ENCODE peak calls at places on chromosomes 12 and 14, in nine cellular contexts. H, R, J, U, W, X, F, O and Z are unnamed samples. For H3K4me1 and H3K27me3, the result is how much of the 10 kb centered on the place peaks cover.

GRCh38 chr12:121861549-121862254 is 3.0 kb upstream of the HPD start:
- DNase-seq in H (no peak), R (no peak), J (no peak), U (no peak), W (no peak), X (no peak), F (no peak), O (no peak), Z (no peak)

GRCh38 chr14:102829106-102829505 is 51.9 kb downstream of the TRAF3 start:
- DNase-seq in H (no peak), R (no peak), J (no peak), U (no peak), W (no peak), X (no peak), F (no peak), O (no peak), Z (no peak)

GRCh38 chr12:109625131-109625559 is 51.6 kb downstream of the MVK start:
- DNase-seq in H (no peak), R (no peak), J (no peak), U (no peak), W (no peak), X (no peak), F (no peak), O (no peak), Z (no peak)

GRCh38 chr14:36167431-36167830 is 9.1 kb downstream of the PTCSC3 start:
- DNase-seq in H (no peak), R (no peak), J (no peak), U (no peak), W (no peak), X (no peak), F (no peak), O (no peak), Z (no peak)

GRCh38 chr14:56874375-56874774 is 64.1 kb upstream of the OTX2 start:
- DNase-seq in H (no peak), R (no peak), J (no peak), U (no peak), W (peak), X (no peak), F (no peak), O (peak), Z (no peak)

GRCh38 chr14:57714487-57714899 is 151.4 kb downstream of the SLC35F4 start:
- DNase-seq in H (no peak), R (no peak), J (no peak), U (no peak), W (no peak), X (no peak), F (no peak), O (peak), Z (no peak)

GRCh38 chr12:114480309-114481199 is 74.6 kb upstream of the TBX5 start:
- DNase-seq in H (no peak), R (peak), J (no peak), U (no peak), W (no peak), X (no peak), F (no peak), O (peak), Z (no peak)

GRCh38 chr14:104579507-104579906 is at the start of gene C14orf180:
- DNase-seq in H (no peak), R (peak), J (no peak), U (no peak), W (no peak), X (no peak), F (peak), O (no peak), Z (no peak)

GRCh38 chr12:100993916-100994315 is 199.3 kb downstream of the ANO4 start:
- DNase-seq in H (no peak), R (no peak), J (no peak), U (no peak), W (no peak), X (no peak), F (no peak), O (no peak), Z (no peak)

GRCh38 chr12:110565919-110566871 is 16.9 kb downstream of the PPTC7 start:
- DNase-seq in H (no peak), R (peak), J (peak), U (no peak), W (no peak), X (no peak), F (no peak), O (no peak), Z (no peak)

GRCh38 chr14:80621701-80622100 is 319.8 kb downstream of the CEP128 start:
- DNase-seq in H (no peak), R (no peak), J (peak), U (no peak), W (no peak), X (no peak), F (no peak), O (no peak), Z (no peak)

GRCh38 chr12:6267007-6267721 is 43.3 kb upstream of the PLEKHG6 start:
- DNase-seq in H (no peak), R (no peak), J (no peak), U (peak), W (no peak), X (no peak), F (no peak), O (no peak), Z (no peak)

GRCh38 chr14:61326847-61327246 is 5.5 kb downstream of the PRKCH start:
- DNase-seq in H (peak), R (peak), J (no peak), U (peak), W (no peak), X (no peak), F (peak), O (peak), Z (peak)

GRCh38 chr14:104650981-104651875 is 38.2 kb upstream of the INF2 start:
- DNase-seq in H (no peak), R (no peak), J (no peak), U (no peak), W (no peak), X (no peak), F (peak), O (no peak), Z (no peak)

GRCh38 chr14:76664790-76665189 is 96.5 kb upstream of the VASH1 start:
- DNase-seq in H (no peak), R (no peak), J (no peak), U (no peak), W (no peak), X (no peak), F (no peak), O (no peak), Z (no peak)

GRCh38 chr12:63420206-63420644 is 248.1 kb downstream of the DPY19L2 start:
- DNase-seq in H (no peak), R (peak), J (no peak), U (no peak), W (peak), X (no peak), F (no peak), O (peak), Z (no peak)

GRCh38 chr14:50083467-50084337 is 32.7 kb downstream of the VCPKMT start:
- DNase-seq in H (no peak), R (no peak), J (no peak), U (no peak), W (no peak), X (peak), F (no peak), O (no peak), Z (no peak)

GRCh38 chr12:125518074-125518473 is 452.8 kb downstream of the AACS start:
- DNase-seq in H (no peak), R (no peak), J (no peak), U (no peak), W (peak), X (no peak), F (no peak), O (peak), Z (no peak)

GRCh38 chr12:125515887-125516286 is 450.7 kb downstream of the AACS start:
- DNase-seq in H (no peak), R (no peak), J (no peak), U (no peak), W (no peak), X (no peak), F (no peak), O (no peak), Z (no peak)

GRCh38 chr12:125509195-125509594 is 444.0 kb downstream of the AACS start:
- DNase-seq in H (no peak), R (no peak), J (no peak), U (no peak), W (no peak), X (no peak), F (no peak), O (no peak), Z (no peak)

GRCh38 chr12:125512541-125513298 is 447.5 kb downstream of the AACS start:
- DNase-seq in H (no peak), R (no peak), J (no peak), U (no peak), W (no peak), X (no peak), F (no peak), O (no peak), Z (no peak)
- H3K4me1 ChIP-seq in H (under half), R (under half), J (under half), U (under half), W (under half), X (under half), F (under half), O (under half), Z (under half)

GRCh38 chr12:124150176-124150575 is 144.7 kb upstream of the RFLNA start:
- DNase-seq in H (no peak), R (no peak), J (no peak), U (no peak), W (no peak), X (no peak), F (no peak), O (no peak), Z (no peak)
- H3K27me3 ChIP-seq in H (under half), R (under half), J (under half), U (under half), W (under half), X (under half), F (under half), O (under half), Z (under half)

GRCh38 chr14:93015039-93015438 is 92.1 kb downstream of the CHGA start:
- DNase-seq in H (no peak), R (no peak), J (no peak), U (no peak), W (no peak), X (no peak), F (no peak), O (no peak), Z (no peak)
- H3K4me1 ChIP-seq in H (under half), R (under half), J (under half), U (under half), W (under half), X (under half), F (under half), O (under half), Z (under half)

DNA sequence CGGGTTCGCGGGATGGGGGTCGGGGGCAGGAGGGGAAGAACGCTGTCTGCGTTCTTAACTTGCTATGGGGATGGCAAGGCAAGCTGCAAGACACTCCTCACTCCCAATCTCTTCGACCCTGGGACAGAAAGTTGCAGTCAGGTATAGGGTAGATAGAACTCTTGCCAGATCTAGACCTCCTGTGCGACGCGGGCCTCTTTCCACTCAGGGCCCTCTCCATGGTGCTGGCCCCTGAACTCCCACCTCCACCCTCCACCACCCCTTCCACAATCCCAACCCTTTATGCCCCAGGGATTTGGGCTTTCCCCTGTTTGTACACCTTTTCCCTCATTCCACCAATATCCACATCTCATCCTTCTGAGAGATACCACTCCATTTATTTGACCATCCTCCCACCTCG is 812 bp downstream of the NABP2 start:
- DNase-seq in H (no peak), R (no peak), J (no peak), U (no peak), W (peak), X (no peak), F (no peak), O (no peak), Z (no peak)
- H3K27me3 ChIP-seq in H (under half), R (under half), J (under half), U (under half), W (under half), X (under half), F (under half), O (under half), Z (under half)

GRCh38 chr12:105223358-105223840 is 12.6 kb downstream of the APPL2 start:
- DNase-seq in H (no peak), R (no peak), J (no peak), U (no peak), W (no peak), X (no peak), F (no peak), O (no peak), Z (no peak)

GRCh38 chr12:105222726-105223357 is 13.1 kb downstream of the APPL2 start:
- DNase-seq in H (no peak), R (no peak), J (no peak), U (no peak), W (no peak), X (no peak), F (no peak), O (no peak), Z (no peak)

GRCh38 chr12:105224399-105224798 is 11.6 kb downstream of the APPL2 start:
- DNase-seq in H (no peak), R (no peak), J (no peak), U (no peak), W (no peak), X (no peak), F (no peak), O (no peak), Z (no peak)

GRCh38 chr12:105222326-105222655 is 13.7 kb downstream of the APPL2 start:
- DNase-seq in H (no peak), R (no peak), J (no peak), U (no peak), W (no peak), X (no peak), F (no peak), O (no peak), Z (no peak)

DNA sequence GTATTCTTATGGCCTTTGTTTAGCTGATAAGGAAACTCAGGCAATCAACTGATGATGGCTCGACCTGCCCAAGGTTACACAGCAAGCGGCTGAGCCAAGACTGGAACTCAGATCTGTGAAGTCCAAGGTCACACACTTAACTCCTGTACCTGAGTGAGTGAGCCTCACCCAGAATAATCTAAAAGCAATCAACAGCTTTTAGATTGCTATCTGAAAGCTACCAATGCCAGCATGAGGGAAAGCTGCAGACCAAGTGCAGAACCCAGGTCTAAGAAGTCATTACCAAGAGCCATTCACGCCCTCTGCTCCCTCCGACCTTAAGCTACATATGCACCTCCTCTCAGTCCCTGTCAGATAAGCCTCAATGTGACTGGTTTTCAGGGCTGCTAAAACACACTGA is 12.1 kb downstream of the APPL2 start:
- DNase-seq in H (no peak), R (no peak), J (no peak), U (no peak), W (no peak), X (no peak), F (no peak), O (no peak), Z (no peak)
- H3K4me1 ChIP-seq in H (under half), R (under half), J (under half), U (under half), W (under half), X (under half), F (under half), O (under half), Z (under half)

GRCh38 chr12:132194056-132194455 is 49.8 kb downstream of the NOC4L start:
- DNase-seq in H (no peak), R (no peak), J (no peak), U (no peak), W (no peak), X (no peak), F (no peak), O (peak), Z (no peak)

GRCh38 chr12:132189378-132190011 is 45.2 kb downstream of the NOC4L start:
- DNase-seq in H (peak), R (peak), J (peak), U (peak), W (peak), X (peak), F (peak), O (peak), Z (peak)

GRCh38 chr12:132190834-132191500 is 46.7 kb downstream of the NOC4L start:
- DNase-seq in H (no peak), R (no peak), J (no peak), U (no peak), W (no peak), X (no peak), F (no peak), O (no peak), Z (no peak)

GRCh38 chr12:132190012-132190755 is 45.9 kb downstream of the NOC4L start:
- DNase-seq in H (no peak), R (no peak), J (no peak), U (no peak), W (peak), X (no peak), F (no peak), O (peak), Z (no peak)

GRCh38 chr12:132191715-132192553 is 47.7 kb downstream of the NOC4L start:
- DNase-seq in H (no peak), R (no peak), J (no peak), U (no peak), W (no peak), X (no peak), F (no peak), O (no peak), Z (no peak)
- H3K27me3 ChIP-seq in H (under half), R (under half), J (under half), U (under half), W (under half), X (under half), F (under half), O (under half), Z (under half)